ENCODE peak calls at places on chromosomes 11 and 22, in six cellular contexts. One of them, this sample, is unnamed.

GRCh38 chr22:37843746-37844089 is 416 bp downstream of the ANKRD54 start:
- DNase-seq in CD4-positive, alpha-beta T cell: peak; percentile 19
- DNase-seq in iris pigment epithelial cell: no peak
- DNase-seq in MG63: peak; percentile 55
- DNase-seq in stimulated activated CD4-positive, alpha-beta T cell treated with anti-CD3 and anti-CD28 coated beads, Interleukin-1b, Interleukin-23, amount 100 ng/mL, for 48 hours: peak; percentile 48
- DNase-seq in hypothalamus: peak; percentile 54
- DNase-seq in this sample: peak; percentile 46

GRCh38 chr22:27150530-27150909 is 493.1 kb downstream of the MIAT start:
- DNase-seq in iris pigment epithelial cell: peak; percentile 16
- DNase-seq in CD4-positive, alpha-beta T cell: no peak
- DNase-seq in MG63: no peak
- DNase-seq in stimulated activated CD4-positive, alpha-beta T cell treated with anti-CD3 and anti-CD28 coated beads, Interleukin-1b, Interleukin-23, amount 100 ng/mL, for 48 hours: no peak
- DNase-seq in hypothalamus: no peak
- DNase-seq in this sample: peak; percentile 86

GRCh38 chr11:74778581-74778980 is 29.9 kb downstream of the RNF169 start:
- DNase-seq in hypothalamus: no peak
- DNase-seq in CD4-positive, alpha-beta T cell: no peak
- DNase-seq in MG63: no peak
- DNase-seq in stimulated activated CD4-positive, alpha-beta T cell treated with anti-CD3 and anti-CD28 coated beads, Interleukin-1b, Interleukin-23, amount 100 ng/mL, for 48 hours: no peak
- DNase-seq in iris pigment epithelial cell: no peak
- DNase-seq in this sample: no peak

GRCh38 chr11:102323542-102324261 is 6.4 kb downstream of the BIRC3 start:
- DNase-seq in CD4-positive, alpha-beta T cell: no peak
- DNase-seq in iris pigment epithelial cell: peak; percentile 85
- DNase-seq in MG63: no peak
- DNase-seq in hypothalamus: no peak
- DNase-seq in stimulated activated CD4-positive, alpha-beta T cell treated with anti-CD3 and anti-CD28 coated beads, Interleukin-1b, Interleukin-23, amount 100 ng/mL, for 48 hours: no peak
- DNase-seq in this sample: no peak

GRCh38 chr11:28009383-28009782 is 98.6 kb downstream of the KIF18A start:
- DNase-seq in MG63: no peak
- DNase-seq in stimulated activated CD4-positive, alpha-beta T cell treated with anti-CD3 and anti-CD28 coated beads, Interleukin-1b, Interleukin-23, amount 100 ng/mL, for 48 hours: no peak
- DNase-seq in hypothalamus: no peak
- DNase-seq in CD4-positive, alpha-beta T cell: no peak
- DNase-seq in iris pigment epithelial cell: peak; percentile 83
- DNase-seq in this sample: peak; percentile 19

GRCh38 chr11:74672956-74673895 is 58.0 kb downstream of the CHRDL2 start:
- DNase-seq in hypothalamus: no peak
- DNase-seq in CD4-positive, alpha-beta T cell: no peak
- DNase-seq in MG63: peak; percentile 97
- DNase-seq in iris pigment epithelial cell: peak; percentile 99
- DNase-seq in stimulated activated CD4-positive, alpha-beta T cell treated with anti-CD3 and anti-CD28 coated beads, Interleukin-1b, Interleukin-23, amount 100 ng/mL, for 48 hours: no peak
- DNase-seq in this sample: peak; percentile 38

GRCh38 chr11:119892311-119892808 is 163.4 kb upstream of the NECTIN1 start:
- DNase-seq in hypothalamus: peak; percentile 81
- DNase-seq in stimulated activated CD4-positive, alpha-beta T cell treated with anti-CD3 and anti-CD28 coated beads, Interleukin-1b, Interleukin-23, amount 100 ng/mL, for 48 hours: no peak
- DNase-seq in iris pigment epithelial cell: no peak
- DNase-seq in CD4-positive, alpha-beta T cell: no peak
- DNase-seq in MG63: no peak
- DNase-seq in this sample: peak; percentile 11

GRCh38 chr11:130487390-130488186 is 39.1 kb downstream of the ADAMTS15 start:
- DNase-seq in stimulated activated CD4-positive, alpha-beta T cell treated with anti-CD3 and anti-CD28 coated beads, Interleukin-1b, Interleukin-23, amount 100 ng/mL, for 48 hours: no peak
- DNase-seq in CD4-positive, alpha-beta T cell: no peak
- DNase-seq in hypothalamus: no peak
- DNase-seq in MG63: no peak
- DNase-seq in iris pigment epithelial cell: no peak
- DNase-seq in this sample: no peak

GRCh38 chr22:49042066-49042465 is 785.6 kb downstream of the BRD1 start:
- DNase-seq in stimulated activated CD4-positive, alpha-beta T cell treated with anti-CD3 and anti-CD28 coated beads, Interleukin-1b, Interleukin-23, amount 100 ng/mL, for 48 hours: no peak
- DNase-seq in MG63: no peak
- DNase-seq in CD4-positive, alpha-beta T cell: no peak
- DNase-seq in hypothalamus: no peak
- DNase-seq in iris pigment epithelial cell: no peak
- DNase-seq in this sample: no peak

GRCh38 chr11:103325686-103326069 is 216.5 kb downstream of the DYNC2H1 start:
- DNase-seq in MG63: no peak
- DNase-seq in hypothalamus: no peak
- DNase-seq in iris pigment epithelial cell: no peak
- DNase-seq in CD4-positive, alpha-beta T cell: no peak
- DNase-seq in stimulated activated CD4-positive, alpha-beta T cell treated with anti-CD3 and anti-CD28 coated beads, Interleukin-1b, Interleukin-23, amount 100 ng/mL, for 48 hours: no peak
- DNase-seq in this sample: no peak

GRCh38 chr11:4559527-4560440 is 14.8 kb downstream of the OR52M1 start:
- DNase-seq in stimulated activated CD4-positive, alpha-beta T cell treated with anti-CD3 and anti-CD28 coated beads, Interleukin-1b, Interleukin-23, amount 100 ng/mL, for 48 hours: no peak
- DNase-seq in iris pigment epithelial cell: no peak
- DNase-seq in hypothalamus: no peak
- DNase-seq in CD4-positive, alpha-beta T cell: no peak
- DNase-seq in MG63: no peak
- DNase-seq in this sample: no peak

GRCh38 chr22:50473088-50473487 is 1.7 kb downstream of the SBF1 start:
- DNase-seq in MG63: no peak
- DNase-seq in stimulated activated CD4-positive, alpha-beta T cell treated with anti-CD3 and anti-CD28 coated beads, Interleukin-1b, Interleukin-23, amount 100 ng/mL, for 48 hours: peak; percentile 59
- DNase-seq in CD4-positive, alpha-beta T cell: peak; percentile 26
- DNase-seq in hypothalamus: no peak
- DNase-seq in iris pigment epithelial cell: no peak
- DNase-seq in this sample: no peak

GRCh38 chr11:13030857-13031256 is 21.7 kb downstream of the RASSF10 start:
- DNase-seq in CD4-positive, alpha-beta T cell: no peak
- DNase-seq in iris pigment epithelial cell: no peak
- DNase-seq in MG63: no peak
- DNase-seq in hypothalamus: no peak
- DNase-seq in stimulated activated CD4-positive, alpha-beta T cell treated with anti-CD3 and anti-CD28 coated beads, Interleukin-1b, Interleukin-23, amount 100 ng/mL, for 48 hours: no peak
- DNase-seq in this sample: no peak

GRCh38 chr22:47625013-47625385 is 862.5 kb downstream of the TBC1D22A start:
- DNase-seq in MG63: no peak
- DNase-seq in stimulated activated CD4-positive, alpha-beta T cell treated with anti-CD3 and anti-CD28 coated beads, Interleukin-1b, Interleukin-23, amount 100 ng/mL, for 48 hours: no peak
- DNase-seq in hypothalamus: no peak
- DNase-seq in CD4-positive, alpha-beta T cell: no peak
- DNase-seq in iris pigment epithelial cell: no peak
- DNase-seq in this sample: no peak

GRCh38 chr11:65932558-65932919 is 12.7 kb upstream of the TSGA10IP start:
- DNase-seq in hypothalamus: no peak
- DNase-seq in iris pigment epithelial cell: peak; percentile 18
- DNase-seq in stimulated activated CD4-positive, alpha-beta T cell treated with anti-CD3 and anti-CD28 coated beads, Interleukin-1b, Interleukin-23, amount 100 ng/mL, for 48 hours: no peak
- DNase-seq in MG63: no peak
- DNase-seq in CD4-positive, alpha-beta T cell: no peak
- DNase-seq in this sample: peak; percentile 9

GRCh38 chr11:125662689-125663088 is 18.0 kb downstream of the ACRV1 start:
- DNase-seq in hypothalamus: no peak
- DNase-seq in CD4-positive, alpha-beta T cell: no peak
- DNase-seq in MG63: no peak
- DNase-seq in stimulated activated CD4-positive, alpha-beta T cell treated with anti-CD3 and anti-CD28 coated beads, Interleukin-1b, Interleukin-23, amount 100 ng/mL, for 48 hours: no peak
- DNase-seq in iris pigment epithelial cell: no peak
- DNase-seq in this sample: no peak

GRCh38 chr11:132402056-132402684 is 1031.8 kb downstream of the NTM start:
- DNase-seq in MG63: peak; percentile 20
- DNase-seq in CD4-positive, alpha-beta T cell: no peak
- DNase-seq in stimulated activated CD4-positive, alpha-beta T cell treated with anti-CD3 and anti-CD28 coated beads, Interleukin-1b, Interleukin-23, amount 100 ng/mL, for 48 hours: no peak
- DNase-seq in hypothalamus: peak; percentile 41
- DNase-seq in iris pigment epithelial cell: peak; percentile 12
- DNase-seq in this sample: no peak

GRCh38 chr11:126992804-126993111 is 7.8 kb downstream of the KIRREL3 start:
- DNase-seq in stimulated activated CD4-positive, alpha-beta T cell treated with anti-CD3 and anti-CD28 coated beads, Interleukin-1b, Interleukin-23, amount 100 ng/mL, for 48 hours: no peak
- DNase-seq in MG63: peak; percentile 53
- DNase-seq in hypothalamus: no peak
- DNase-seq in iris pigment epithelial cell: peak; percentile 36
- DNase-seq in CD4-positive, alpha-beta T cell: no peak
- DNase-seq in this sample: no peak

GRCh38 chr11:102914238-102915043 is 39.7 kb upstream of the MMP12 start:
- DNase-seq in stimulated activated CD4-positive, alpha-beta T cell treated with anti-CD3 and anti-CD28 coated beads, Interleukin-1b, Interleukin-23, amount 100 ng/mL, for 48 hours: no peak
- DNase-seq in MG63: peak; percentile 16
- DNase-seq in CD4-positive, alpha-beta T cell: no peak
- DNase-seq in iris pigment epithelial cell: peak; percentile 50
- DNase-seq in hypothalamus: no peak
- DNase-seq in this sample: peak; percentile 8

GRCh38 chr11:41457216-41458014 is 2.0 kb downstream of the LRRC4C start:
- DNase-seq in stimulated activated CD4-positive, alpha-beta T cell treated with anti-CD3 and anti-CD28 coated beads, Interleukin-1b, Interleukin-23, amount 100 ng/mL, for 48 hours: no peak
- DNase-seq in hypothalamus: no peak
- DNase-seq in iris pigment epithelial cell: no peak
- DNase-seq in MG63: peak; percentile 5
- DNase-seq in CD4-positive, alpha-beta T cell: no peak
- DNase-seq in this sample: no peak

GRCh38 chr22:25536578-25536977 is 27.9 kb upstream of the GRK3 start:
- DNase-seq in MG63: no peak
- DNase-seq in hypothalamus: no peak
- DNase-seq in stimulated activated CD4-positive, alpha-beta T cell treated with anti-CD3 and anti-CD28 coated beads, Interleukin-1b, Interleukin-23, amount 100 ng/mL, for 48 hours: no peak
- DNase-seq in CD4-positive, alpha-beta T cell: no peak
- DNase-seq in iris pigment epithelial cell: no peak
- DNase-seq in this sample: no peak

GRCh38 chr11:35364101-35364780 is 55.1 kb downstream of the SLC1A2 start:
- DNase-seq in MG63: peak; percentile 87
- DNase-seq in CD4-positive, alpha-beta T cell: no peak
- DNase-seq in stimulated activated CD4-positive, alpha-beta T cell treated with anti-CD3 and anti-CD28 coated beads, Interleukin-1b, Interleukin-23, amount 100 ng/mL, for 48 hours: no peak
- DNase-seq in iris pigment epithelial cell: peak; percentile 94
- DNase-seq in hypothalamus: no peak
- DNase-seq in this sample: no peak

GRCh38 chr11:112292785-112293407 is 32.2 kb upstream of the PLET1 start:
- DNase-seq in MG63: peak; percentile 92
- DNase-seq in hypothalamus: no peak
- DNase-seq in stimulated activated CD4-positive, alpha-beta T cell treated with anti-CD3 and anti-CD28 coated beads, Interleukin-1b, Interleukin-23, amount 100 ng/mL, for 48 hours: no peak
- DNase-seq in CD4-positive, alpha-beta T cell: no peak
- DNase-seq in iris pigment epithelial cell: peak; percentile 96
- DNase-seq in this sample: peak; percentile 58

GRCh38 chr11:132064987-132065620 is 694.7 kb downstream of the NTM start:
- DNase-seq in iris pigment epithelial cell: peak; percentile 96
- DNase-seq in MG63: peak; percentile 71
- DNase-seq in hypothalamus: peak; percentile 35
- DNase-seq in CD4-positive, alpha-beta T cell: no peak
- DNase-seq in stimulated activated CD4-positive, alpha-beta T cell treated with anti-CD3 and anti-CD28 coated beads, Interleukin-1b, Interleukin-23, amount 100 ng/mL, for 48 hours: no peak
- DNase-seq in this sample: peak; percentile 88

GRCh38 chr11:127255239-127255638 is 254.7 kb upstream of the KIRREL3 start:
- DNase-seq in hypothalamus: no peak
- DNase-seq in CD4-positive, alpha-beta T cell: no peak
- DNase-seq in stimulated activated CD4-positive, alpha-beta T cell treated with anti-CD3 and anti-CD28 coated beads, Interleukin-1b, Interleukin-23, amount 100 ng/mL, for 48 hours: no peak
- DNase-seq in MG63: no peak
- DNase-seq in iris pigment epithelial cell: no peak
- DNase-seq in this sample: no peak